ENCODE peak calls at places on chromosome 6, in ten cellular contexts. One of them, this sample, is unnamed.

GRCh38 chr6:124964084-124964763 is 2.0 kb downstream of the RNF217 start:
- DNase-seq in neural progenitor cell: peak
- DNase-seq in stromal cell of bone marrow: no peak
- DNase-seq in effector memory CD8-positive, alpha-beta T cell: no peak
- DNase-seq in amygdala: no peak
- DNase-seq in heart right ventricle: no peak
- DNase-seq in iPS DF 6.9: no peak
- DNase-seq in stimulated activated CD4-positive, alpha-beta T cell treated with anti-CD3 and anti-CD28 coated beads, Interleukin-4, amount 100 ng/mL, for 1 hour: no peak
- DNase-seq in immature natural killer cell: no peak
- DNase-seq in EL: peak
- DNase-seq in this sample: no peak

GRCh38 chr6:137389150-137389664 is 105.0 kb downstream of the OLIG3 start:
- DNase-seq in neural progenitor cell: no peak
- DNase-seq in stromal cell of bone marrow: no peak
- DNase-seq in effector memory CD8-positive, alpha-beta T cell: peak
- DNase-seq in amygdala: no peak
- DNase-seq in heart right ventricle: no peak
- DNase-seq in iPS DF 6.9: no peak
- DNase-seq in stimulated activated CD4-positive, alpha-beta T cell treated with anti-CD3 and anti-CD28 coated beads, Interleukin-4, amount 100 ng/mL, for 1 hour: peak
- DNase-seq in immature natural killer cell: peak
- DNase-seq in EL: no peak
- DNase-seq in this sample: no peak

GRCh38 chr6:25942561-25943147 is 12.2 kb upstream of the SLC17A2 start:
- DNase-seq in neural progenitor cell: peak
- DNase-seq in stromal cell of bone marrow: peak
- DNase-seq in effector memory CD8-positive, alpha-beta T cell: no peak
- DNase-seq in amygdala: no peak
- DNase-seq in heart right ventricle: no peak
- DNase-seq in iPS DF 6.9: no peak
- DNase-seq in stimulated activated CD4-positive, alpha-beta T cell treated with anti-CD3 and anti-CD28 coated beads, Interleukin-4, amount 100 ng/mL, for 1 hour: no peak
- DNase-seq in immature natural killer cell: no peak
- DNase-seq in EL: peak
- DNase-seq in this sample: peak

GRCh38 chr6:106360989-106361430 is 493 bp downstream of the CRYBG1 start:
- DNase-seq in neural progenitor cell: peak
- DNase-seq in stromal cell of bone marrow: no peak
- DNase-seq in effector memory CD8-positive, alpha-beta T cell: peak
- DNase-seq in amygdala: no peak
- DNase-seq in heart right ventricle: no peak
- DNase-seq in iPS DF 6.9: peak
- DNase-seq in stimulated activated CD4-positive, alpha-beta T cell treated with anti-CD3 and anti-CD28 coated beads, Interleukin-4, amount 100 ng/mL, for 1 hour: peak
- DNase-seq in immature natural killer cell: no peak
- DNase-seq in EL: no peak
- DNase-seq in this sample: no peak

GRCh38 chr6:169252805-169253189 is 849 bp downstream of the THBS2 start:
- DNase-seq in neural progenitor cell: peak
- DNase-seq in stromal cell of bone marrow: no peak
- DNase-seq in effector memory CD8-positive, alpha-beta T cell: no peak
- DNase-seq in amygdala: no peak
- DNase-seq in heart right ventricle: no peak
- DNase-seq in iPS DF 6.9: no peak
- DNase-seq in stimulated activated CD4-positive, alpha-beta T cell treated with anti-CD3 and anti-CD28 coated beads, Interleukin-4, amount 100 ng/mL, for 1 hour: no peak
- DNase-seq in immature natural killer cell: no peak
- DNase-seq in EL: peak
- DNase-seq in this sample: peak

GRCh38 chr6:33824461-33825154 is 20.8 kb upstream of the MLN start:
- DNase-seq in neural progenitor cell: no peak
- DNase-seq in stromal cell of bone marrow: no peak
- DNase-seq in effector memory CD8-positive, alpha-beta T cell: no peak
- DNase-seq in amygdala: no peak
- DNase-seq in heart right ventricle: peak
- DNase-seq in iPS DF 6.9: no peak
- DNase-seq in stimulated activated CD4-positive, alpha-beta T cell treated with anti-CD3 and anti-CD28 coated beads, Interleukin-4, amount 100 ng/mL, for 1 hour: no peak
- DNase-seq in immature natural killer cell: no peak
- DNase-seq in EL: no peak
- DNase-seq in this sample: peak

GRCh38 chr6:164010446-164011071 is 596.0 kb downstream of the QKI start:
- DNase-seq in neural progenitor cell: peak
- DNase-seq in stromal cell of bone marrow: no peak
- DNase-seq in effector memory CD8-positive, alpha-beta T cell: no peak
- DNase-seq in amygdala: peak
- DNase-seq in heart right ventricle: peak
- DNase-seq in iPS DF 6.9: no peak
- DNase-seq in stimulated activated CD4-positive, alpha-beta T cell treated with anti-CD3 and anti-CD28 coated beads, Interleukin-4, amount 100 ng/mL, for 1 hour: no peak
- DNase-seq in immature natural killer cell: no peak
- DNase-seq in EL: no peak
- DNase-seq in this sample: no peak

GRCh38 chr6:376823-377571 is 14.6 kb upstream of the IRF4 start:
- DNase-seq in neural progenitor cell: no peak
- DNase-seq in stromal cell of bone marrow: no peak
- DNase-seq in effector memory CD8-positive, alpha-beta T cell: no peak
- DNase-seq in amygdala: no peak
- DNase-seq in heart right ventricle: no peak
- DNase-seq in iPS DF 6.9: no peak
- DNase-seq in stimulated activated CD4-positive, alpha-beta T cell treated with anti-CD3 and anti-CD28 coated beads, Interleukin-4, amount 100 ng/mL, for 1 hour: no peak
- DNase-seq in immature natural killer cell: no peak
- DNase-seq in EL: no peak
- DNase-seq in this sample: no peak

GRCh38 chr6:138397128-138397814 is 6.8 kb upstream of the HEBP2 start:
- DNase-seq in neural progenitor cell: no peak
- DNase-seq in stromal cell of bone marrow: no peak
- DNase-seq in effector memory CD8-positive, alpha-beta T cell: no peak
- DNase-seq in amygdala: no peak
- DNase-seq in heart right ventricle: no peak
- DNase-seq in iPS DF 6.9: no peak
- DNase-seq in stimulated activated CD4-positive, alpha-beta T cell treated with anti-CD3 and anti-CD28 coated beads, Interleukin-4, amount 100 ng/mL, for 1 hour: no peak
- DNase-seq in immature natural killer cell: no peak
- DNase-seq in EL: peak
- DNase-seq in this sample: no peak

GRCh38 chr6:2949121-2949520 is 22.2 kb downstream of the SERPINB6 start:
- DNase-seq in neural progenitor cell: no peak
- DNase-seq in stromal cell of bone marrow: no peak
- DNase-seq in effector memory CD8-positive, alpha-beta T cell: no peak
- DNase-seq in amygdala: no peak
- DNase-seq in heart right ventricle: no peak
- DNase-seq in iPS DF 6.9: no peak
- DNase-seq in stimulated activated CD4-positive, alpha-beta T cell treated with anti-CD3 and anti-CD28 coated beads, Interleukin-4, amount 100 ng/mL, for 1 hour: no peak
- DNase-seq in immature natural killer cell: no peak
- DNase-seq in EL: no peak
- DNase-seq in this sample: no peak

GRCh38 chr6:110557226-110557625 is 80.8 kb upstream of the SLC22A16 start:
- DNase-seq in neural progenitor cell: no peak
- DNase-seq in stromal cell of bone marrow: no peak
- DNase-seq in effector memory CD8-positive, alpha-beta T cell: no peak
- DNase-seq in amygdala: peak
- DNase-seq in heart right ventricle: no peak
- DNase-seq in iPS DF 6.9: no peak
- DNase-seq in stimulated activated CD4-positive, alpha-beta T cell treated with anti-CD3 and anti-CD28 coated beads, Interleukin-4, amount 100 ng/mL, for 1 hour: no peak
- DNase-seq in immature natural killer cell: no peak
- DNase-seq in EL: no peak
- DNase-seq in this sample: no peak

GRCh38 chr6:47129129-47129528 is 87.0 kb upstream of the ADGRF1 start:
- DNase-seq in neural progenitor cell: no peak
- DNase-seq in stromal cell of bone marrow: no peak
- DNase-seq in effector memory CD8-positive, alpha-beta T cell: no peak
- DNase-seq in amygdala: no peak
- DNase-seq in heart right ventricle: no peak
- DNase-seq in iPS DF 6.9: no peak
- DNase-seq in stimulated activated CD4-positive, alpha-beta T cell treated with anti-CD3 and anti-CD28 coated beads, Interleukin-4, amount 100 ng/mL, for 1 hour: no peak
- DNase-seq in immature natural killer cell: no peak
- DNase-seq in EL: no peak
- DNase-seq in this sample: no peak

GRCh38 chr6:80969439-80969838 is 783.0 kb downstream of the TENT5A start:
- DNase-seq in neural progenitor cell: no peak
- DNase-seq in stromal cell of bone marrow: no peak
- DNase-seq in effector memory CD8-positive, alpha-beta T cell: no peak
- DNase-seq in amygdala: no peak
- DNase-seq in heart right ventricle: no peak
- DNase-seq in iPS DF 6.9: no peak
- DNase-seq in stimulated activated CD4-positive, alpha-beta T cell treated with anti-CD3 and anti-CD28 coated beads, Interleukin-4, amount 100 ng/mL, for 1 hour: no peak
- DNase-seq in immature natural killer cell: no peak
- DNase-seq in EL: peak
- DNase-seq in this sample: peak

GRCh38 chr6:25449774-25450173 is 170.6 kb downstream of the CARMIL1 start:
- DNase-seq in neural progenitor cell: peak
- DNase-seq in stromal cell of bone marrow: no peak
- DNase-seq in effector memory CD8-positive, alpha-beta T cell: no peak
- DNase-seq in amygdala: no peak
- DNase-seq in heart right ventricle: no peak
- DNase-seq in iPS DF 6.9: peak
- DNase-seq in stimulated activated CD4-positive, alpha-beta T cell treated with anti-CD3 and anti-CD28 coated beads, Interleukin-4, amount 100 ng/mL, for 1 hour: no peak
- DNase-seq in immature natural killer cell: no peak
- DNase-seq in EL: no peak
- DNase-seq in this sample: no peak

GRCh38 chr6:21594427-21595264 is 1.1 kb downstream of the SOX4 start:
- DNase-seq in neural progenitor cell: peak
- DNase-seq in stromal cell of bone marrow: no peak
- DNase-seq in effector memory CD8-positive, alpha-beta T cell: no peak
- DNase-seq in amygdala: peak
- DNase-seq in heart right ventricle: peak
- DNase-seq in iPS DF 6.9: no peak
- DNase-seq in stimulated activated CD4-positive, alpha-beta T cell treated with anti-CD3 and anti-CD28 coated beads, Interleukin-4, amount 100 ng/mL, for 1 hour: peak
- DNase-seq in immature natural killer cell: peak
- DNase-seq in EL: peak
- DNase-seq in this sample: no peak

GRCh38 chr6:80280258-80281010 is 174.0 kb downstream of the BCKDHB start:
- DNase-seq in neural progenitor cell: no peak
- DNase-seq in stromal cell of bone marrow: no peak
- DNase-seq in effector memory CD8-positive, alpha-beta T cell: no peak
- DNase-seq in amygdala: no peak
- DNase-seq in heart right ventricle: no peak
- DNase-seq in iPS DF 6.9: no peak
- DNase-seq in stimulated activated CD4-positive, alpha-beta T cell treated with anti-CD3 and anti-CD28 coated beads, Interleukin-4, amount 100 ng/mL, for 1 hour: no peak
- DNase-seq in immature natural killer cell: no peak
- DNase-seq in EL: peak
- DNase-seq in this sample: no peak

GRCh38 chr6:30150671-30151395 is 10.2 kb downstream of the TRIM10 start:
- DNase-seq in neural progenitor cell: no peak
- DNase-seq in stromal cell of bone marrow: no peak
- DNase-seq in effector memory CD8-positive, alpha-beta T cell: no peak
- DNase-seq in amygdala: no peak
- DNase-seq in heart right ventricle: no peak
- DNase-seq in iPS DF 6.9: no peak
- DNase-seq in stimulated activated CD4-positive, alpha-beta T cell treated with anti-CD3 and anti-CD28 coated beads, Interleukin-4, amount 100 ng/mL, for 1 hour: no peak
- DNase-seq in immature natural killer cell: no peak
- DNase-seq in EL: peak
- DNase-seq in this sample: no peak

GRCh38 chr6:37783025-37783825 is 36.3 kb upstream of the ZFAND3 start:
- DNase-seq in neural progenitor cell: peak
- DNase-seq in stromal cell of bone marrow: no peak
- DNase-seq in effector memory CD8-positive, alpha-beta T cell: no peak
- DNase-seq in amygdala: peak
- DNase-seq in heart right ventricle: no peak
- DNase-seq in iPS DF 6.9: no peak
- DNase-seq in stimulated activated CD4-positive, alpha-beta T cell treated with anti-CD3 and anti-CD28 coated beads, Interleukin-4, amount 100 ng/mL, for 1 hour: no peak
- DNase-seq in immature natural killer cell: no peak
- DNase-seq in EL: peak
- DNase-seq in this sample: no peak

GRCh38 chr6:28212510-28213212 is 12.4 kb upstream of the ZSCAN9 start:
- DNase-seq in neural progenitor cell: peak
- DNase-seq in stromal cell of bone marrow: peak
- DNase-seq in effector memory CD8-positive, alpha-beta T cell: no peak
- DNase-seq in amygdala: no peak
- DNase-seq in heart right ventricle: no peak
- DNase-seq in iPS DF 6.9: peak
- DNase-seq in stimulated activated CD4-positive, alpha-beta T cell treated with anti-CD3 and anti-CD28 coated beads, Interleukin-4, amount 100 ng/mL, for 1 hour: peak
- DNase-seq in immature natural killer cell: no peak
- DNase-seq in EL: peak
- DNase-seq in this sample: peak

This sample was measured in NCI-H2029 treated with DMSO at 0.1 percent for 48 hours.